ENCODE peak calls at places on chromosomes 6 and 20, in ten cellular contexts. Y, E, M, Q, H, U, N, W, J and B are unnamed samples.

GRCh38 chr20:4585104-4585753 is 136.5 kb upstream of the PRND start:
- DNase-seq in Y (no peak), E (no peak), M (no peak), Q (peak), H (no peak), U (no peak), N (no peak), W (no peak), J (no peak), B (no peak)

GRCh38 chr6:143236151-143236788 is 175.6 kb downstream of the AIG1 start:
- DNase-seq in Y (no peak), E (peak), M (no peak), Q (peak), H (no peak), U (no peak), N (no peak), W (no peak), J (no peak), B (peak)

GRCh38 chr20:10902836-10903410 is 229.1 kb upstream of the JAG1 start:
- DNase-seq in Y (no peak), E (no peak), M (no peak), Q (no peak), H (no peak), U (no peak), N (no peak), W (no peak), J (no peak), B (no peak)

GRCh38 chr6:158686791-158687381 is 37.0 kb downstream of the SYTL3 start:
- DNase-seq in Y (no peak), E (no peak), M (no peak), Q (no peak), H (peak), U (no peak), N (peak), W (no peak), J (peak), B (no peak)

GRCh38 chr6:157760589-157761330 is 62.3 kb upstream of the SNX9 start:
- DNase-seq in Y (no peak), E (no peak), M (no peak), Q (peak), H (peak), U (no peak), N (no peak), W (peak), J (no peak), B (no peak)

GRCh38 chr6:130713144-130713543 is 114.1 kb upstream of the SMLR1 start:
- DNase-seq in Y (no peak), E (no peak), M (no peak), Q (no peak), H (no peak), U (no peak), N (no peak), W (no peak), J (no peak), B (no peak)

GRCh38 chr20:62322428-62323073 is 19.8 kb downstream of the ADRM1 start:
- DNase-seq in Y (no peak), E (no peak), M (no peak), Q (no peak), H (no peak), U (no peak), N (no peak), W (no peak), J (no peak), B (no peak)

GRCh38 chr20:47854687-47855212 is 69.5 kb upstream of the SULF2 start:
- DNase-seq in Y (peak), E (no peak), M (peak), Q (peak), H (no peak), U (peak), N (no peak), W (peak), J (no peak), B (peak)

GRCh38 chr6:43668151-43669028 is 19.2 kb downstream of the MRPS18A start:
- DNase-seq in Y (peak), E (peak), M (peak), Q (peak), H (no peak), U (peak), N (no peak), W (no peak), J (no peak), B (no peak)

GRCh38 chr6:158015188-158015506 is 33.5 kb downstream of the SYNJ2 start:
- DNase-seq in Y (no peak), E (no peak), M (no peak), Q (no peak), H (no peak), U (no peak), N (no peak), W (no peak), J (no peak), B (no peak)

GRCh38 chr6:1667012-1667804 is 57.5 kb downstream of the FOXC1 start:
- DNase-seq in Y (no peak), E (no peak), M (no peak), Q (peak), H (no peak), U (no peak), N (no peak), W (peak), J (no peak), B (no peak)

GRCh38 chr6:56348578-56348977 is 101.2 kb upstream of the COL21A1 start:
- DNase-seq in Y (no peak), E (no peak), M (no peak), Q (no peak), H (no peak), U (no peak), N (no peak), W (no peak), J (no peak), B (no peak)

GRCh38 chr6:33622456-33623431 is 1.6 kb downstream of the ITPR3 start:
- DNase-seq in Y (peak), E (no peak), M (no peak), Q (peak), H (no peak), U (no peak), N (no peak), W (no peak), J (no peak), B (no peak)

GRCh38 chr20:17858450-17859001 is 110.1 kb downstream of the SNX5 start:
- DNase-seq in Y (no peak), E (no peak), M (no peak), Q (no peak), H (no peak), U (no peak), N (no peak), W (no peak), J (no peak), B (no peak)